ENCODE peak calls at places on chromosomes 5 and 9, in seven cellular contexts. V is activated CD8-positive, alpha-beta memory T cell treated with anti-CD3 and anti-CD28 coated beads for 24 hours; P is tibial nerve; N is psoas muscle; Q is activated T-cell treated with anti-CD3 and anti-CD28 coated beads for 1 hour; J is NCI-H774; H is HL-60. G is an unnamed sample.

GRCh38 chr9:89661956-89662717 is 57.3 kb downstream of the GADD45G start:
- DNase-seq in V (no peak), P (peak; percentile 96), N (peak; percentile 98), Q (no peak), J (peak; percentile 97), H (no peak), G (no peak)

GRCh38 chr5:74673011-74673790 is 11.8 kb upstream of the HEXB start:
- DNase-seq in V (no peak), P (peak; percentile 17), N (no peak), Q (no peak), J (peak; percentile 19), H (no peak), G (no peak)

GRCh38 chr9:112866662-112867274 is 23.9 kb downstream of the SLC46A2 start:
- DNase-seq in V (no peak), P (no peak), N (no peak), Q (no peak), J (no peak), H (no peak), G (no peak)

GRCh38 chr9:126198854-126199253 is 127.8 kb upstream of the MVB12B start:
- DNase-seq in V (no peak), P (no peak), N (no peak), Q (no peak), J (no peak), H (no peak), G (no peak)

GRCh38 chr9:97704851-97705250 is 7.7 kb upstream of the XPA start:
- DNase-seq in V (no peak), P (no peak), N (no peak), Q (no peak), J (no peak), H (no peak), G (no peak)

GRCh38 chr5:37838152-37838932 is 1.5 kb downstream of the GDNF start:
- DNase-seq in V (no peak), P (no peak), N (no peak), Q (no peak), J (no peak), H (no peak), G (no peak)

GRCh38 chr9:113787871-113788270 is 88.2 kb upstream of the ZNF618 start:
- DNase-seq in V (no peak), P (no peak), N (no peak), Q (no peak), J (no peak), H (no peak), G (no peak)

GRCh38 chr5:15885156-15885555 is 294.4 kb downstream of the MARCHF11 start:
- DNase-seq in V (no peak), P (peak; percentile 5), N (no peak), Q (no peak), J (no peak), H (no peak), G (no peak)

GRCh38 chr9:9003184-9003583 is 1203.6 kb upstream of the DMAC1 start:
- DNase-seq in V (no peak), P (peak; percentile 30), N (no peak), Q (no peak), J (no peak), H (no peak), G (no peak)

GRCh38 chr5:3593771-3594513 is 1.7 kb upstream of the IRX1 start:
- DNase-seq in V (no peak), P (no peak), N (no peak), Q (no peak), J (no peak), H (no peak), G (no peak)

GRCh38 chr5:600551-601541 is 11.3 kb upstream of the CEP72 start:
- DNase-seq in V (no peak), P (no peak), N (no peak), Q (no peak), J (no peak), H (no peak), G (no peak)

GRCh38 chr5:59293700-59294099 is 599.8 kb downstream of the PDE4D start:
- DNase-seq in V (no peak), P (no peak), N (no peak), Q (no peak), J (no peak), H (no peak), G (no peak)

GRCh38 chr9:93230185-93230584 is 46.2 kb downstream of the WNK2 start:
- DNase-seq in V (no peak), P (no peak), N (no peak), Q (no peak), J (no peak), H (no peak), G (no peak)

GRCh38 chr9:17134843-17135577 is at the start of gene CNTLN:
- DNase-seq in V (peak; percentile 77), P (peak; percentile 92), N (peak; percentile 95), Q (peak; percentile 44), J (peak; percentile 96), H (peak; percentile 57), G (peak; percentile 1)

GRCh38 chr5:6900828-6901227 is 187.6 kb downstream of the TENT4A start:
- DNase-seq in V (no peak), P (no peak), N (no peak), Q (no peak), J (peak; percentile 99), H (no peak), G (no peak)

GRCh38 chr9:131013771-131014676 is 5.0 kb downstream of the LAMC3 start:
- DNase-seq in V (no peak), P (no peak), N (no peak), Q (no peak), J (no peak), H (no peak), G (no peak)

GRCh38 chr9:124774131-124774978 is 2.6 kb upstream of the OLFML2A start:
- DNase-seq in V (peak; percentile 93), P (peak; percentile 93), N (peak; percentile 80), Q (peak; percentile 78), J (peak; percentile 74), H (no peak), G (peak; percentile 82)

GRCh38 chr5:1010641-1011046 is 2.0 kb downstream of the NKD2 start:
- DNase-seq in V (no peak), P (no peak), N (peak; percentile 7), Q (no peak), J (peak; percentile 62), H (no peak), G (no peak)

G was measured in memory B cell.